ENCODE peak calls at places on chromosomes 5 and 9, in four cellular contexts. H is HepG2, S is HCT116, V is K562. B is an unnamed sample.

GRCh38 chr9:91814214-91814613 is 135.8 kb downstream of the ROR2 start:
- DNase-seq in H (no peak), S (no peak), V (no peak), B (no peak)

GRCh38 chr9:128607642-128608350 is 48.9 kb downstream of the DYNC2I2 start:
- DNase-seq in H (no peak), S (no peak), V (no peak), B (no peak)

GRCh38 chr9:77834898-77835505 is 186.9 kb upstream of the GNA14 start:
- DNase-seq in H (no peak), S (no peak), V (no peak), B (no peak)

GRCh38 chr9:38644601-38645000 is 24.2 kb upstream of the ANKRD18A start:
- DNase-seq in H (no peak), S (no peak), V (no peak), B (no peak)

GRCh38 chr5:95962785-95963184 is 1.1 kb upstream of the ELL2 start:
- DNase-seq in H (peak; percentile 77), S (no peak), V (no peak), B (no peak)

GRCh38 chr9:18347381-18348084 is 126.4 kb upstream of the ADAMTSL1 start:
- DNase-seq in H (no peak), S (no peak), V (no peak), B (no peak)

GRCh38 chr5:13957032-13957645 is 12.7 kb upstream of the DNAH5 start:
- DNase-seq in H (peak; percentile 54), S (peak; percentile 41), V (peak; percentile 40), B (peak; percentile 80)

GRCh38 chr9:4301302-4301701 is 1.4 kb upstream of the GLIS3 start:
- DNase-seq in H (no peak), S (no peak), V (no peak), B (no peak)

GRCh38 chr5:127957183-127957582 is 126.4 kb upstream of the SLC12A2 start:
- DNase-seq in H (peak; percentile 10), S (no peak), V (no peak), B (no peak)

GRCh38 chr5:1652873-1653707 is 129.3 kb upstream of the LPCAT1 start:
- DNase-seq in H (no peak), S (no peak), V (no peak), B (peak; percentile 62)

GRCh38 chr5:902129-902916 is 9.6 kb downstream of the TRIP13 start:
- DNase-seq in H (no peak), S (no peak), V (no peak), B (no peak)

GRCh38 chr9:32877639-32878217 is 94.4 kb downstream of the TMEM215 start:
- DNase-seq in H (no peak), S (no peak), V (no peak), B (no peak)

GRCh38 chr5:123000731-123001130 is 35.8 kb downstream of the PPIC start:
- DNase-seq in H (no peak), S (no peak), V (no peak), B (no peak)

GRCh38 chr9:121827251-121827967 is 176.0 kb downstream of the DAB2IP start:
- DNase-seq in H (no peak), S (no peak), V (no peak), B (no peak)

GRCh38 chr9:89122944-89123343 is 55.7 kb downstream of the SHC3 start:
- DNase-seq in H (no peak), S (no peak), V (no peak), B (no peak)
- TF ChIP-seq JUND in H (no peak), S (no peak), V (no peak), B (no peak)

DNA sequence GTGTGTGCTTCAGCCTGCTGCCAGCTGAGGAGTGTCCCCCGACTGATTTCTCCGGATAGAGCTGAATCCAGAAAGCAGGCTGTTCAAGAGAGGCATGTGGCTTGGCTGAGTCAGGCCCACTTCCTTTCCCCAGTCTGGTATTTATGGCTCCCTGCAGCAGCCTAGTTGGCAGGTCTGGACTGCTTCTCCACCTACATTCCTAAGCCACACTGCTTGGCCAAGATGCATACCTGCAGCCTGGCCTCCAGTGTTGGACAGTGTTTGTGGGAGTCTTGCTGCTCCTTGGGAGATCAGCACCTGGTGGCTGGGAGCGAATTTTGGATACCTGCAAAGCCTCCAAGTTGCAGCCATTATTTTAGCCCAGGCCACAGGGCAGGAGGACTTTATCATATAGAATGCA is 670.8 kb downstream of the ACTL7B start:
- DNase-seq in H (no peak), S (no peak), V (no peak), B (peak; percentile 77)
- TF ChIP-seq JUND in H (no peak), S (no peak), V (no peak), B (no peak)

GRCh38 chr9:84669293-84670105 is at the start of gene NTRK2:
- DNase-seq in H (no peak), S (no peak), V (no peak), B (peak; percentile 38)
- TF ChIP-seq JUND in H (no peak), S (no peak), V (no peak), B (no peak)

GRCh38 chr5:113325054-113325453 is 109.7 kb downstream of the TSSK1B start:
- DNase-seq in H (no peak), S (no peak), V (no peak), B (no peak)

GRCh38 chr5:113331201-113331551 is 103.6 kb downstream of the TSSK1B start:
- DNase-seq in H (no peak), S (no peak), V (no peak), B (no peak)

GRCh38 chr5:113329981-113330380 is 104.8 kb downstream of the TSSK1B start:
- DNase-seq in H (no peak), S (no peak), V (no peak), B (no peak)

GRCh38 chr5:113330533-113331200 is 104.1 kb downstream of the TSSK1B start:
- DNase-seq in H (peak; percentile 19), S (peak; percentile 54), V (no peak), B (no peak)
- TF ChIP-seq JUND in H (no peak), S (no peak), V (no peak), B (no peak)

GRCh38 chr5:177402271-177403043 is 2.0 kb upstream of the PFN3 start:
- DNase-seq in H (no peak), S (peak; percentile 82), V (no peak), B (peak; percentile 93)
- TF ChIP-seq JUND in H (no peak), S (no peak), V (no peak), B (no peak)

DNA sequence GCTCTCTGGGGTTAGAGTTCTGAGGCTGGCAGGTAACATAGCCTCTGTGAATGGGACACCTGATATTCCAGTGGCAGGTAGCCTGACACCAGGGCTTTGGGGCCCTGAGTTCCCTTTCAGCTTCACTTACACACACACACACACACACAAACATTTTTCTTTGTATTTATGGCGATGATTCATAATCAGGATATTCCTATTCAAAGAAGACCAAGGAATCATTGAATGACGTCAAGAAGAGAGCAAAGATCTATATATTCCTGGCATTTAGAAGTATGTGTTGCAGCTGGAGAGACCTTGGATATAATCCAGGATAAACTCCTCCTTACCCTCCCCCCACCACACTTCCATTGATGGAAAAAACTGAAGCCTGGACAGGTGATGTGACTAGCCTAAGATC is 7.9 kb upstream of the ENTREP1 start:
- DNase-seq in H (no peak), S (no peak), V (no peak), B (no peak)
- TF ChIP-seq JUND in H (no peak), S (no peak), V (no peak), B (no peak)

DNA sequence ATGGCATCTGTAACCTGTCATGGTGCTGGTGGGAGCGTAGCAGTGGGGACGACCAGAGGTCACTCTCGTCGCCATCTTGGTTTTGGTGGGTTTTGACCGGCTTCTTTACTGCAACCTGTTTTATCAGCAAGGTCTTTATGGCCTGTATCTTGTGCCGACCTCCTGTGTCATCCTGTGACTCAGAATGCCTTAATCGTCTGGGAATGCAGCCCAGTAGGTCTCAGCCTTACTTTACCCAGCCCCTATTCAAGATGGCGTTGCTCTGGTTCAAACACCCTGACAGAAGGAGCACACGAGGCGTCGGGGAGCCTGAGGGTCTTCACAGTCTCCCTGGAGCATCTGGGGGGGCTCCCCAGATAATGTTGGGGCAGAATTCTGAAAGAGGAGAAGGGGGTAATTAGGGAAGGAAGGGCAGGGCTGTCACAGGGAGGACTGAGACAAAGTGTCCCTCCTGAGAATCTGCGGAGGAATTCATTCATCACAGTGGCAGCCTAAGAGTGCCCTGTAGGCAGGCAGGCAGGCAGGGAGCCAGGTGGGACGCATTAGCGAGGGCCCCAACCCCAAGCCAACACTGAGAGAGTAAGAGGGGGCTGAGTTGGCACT is 21.3 kb upstream of the NCS1 start:
- DNase-seq in H (no peak), S (peak; percentile 16), V (no peak), B (no peak)
- TF ChIP-seq JUND in H (no peak), S (peak; percentile 73), V (peak; percentile 83), B (no peak)

GRCh38 chr5:154403776-154404387 is 41.9 kb upstream of the SAP30L start:
- DNase-seq in H (no peak), S (no peak), V (no peak), B (no peak)
- TF ChIP-seq JUND in H (no peak), S (no peak), V (no peak), B (no peak)